ENCODE peak calls at places on chromosomes 1 and 21, in nine cellular contexts. V is A549, O is cardiac fibroblast, I is BJ, B is astrocyte of the spinal cord, M is pancreas, P is IMR-90, D is upper lobe of left lung, Z is Panc1. Q is an unnamed sample.

GRCh38 chr1:62912028-62912638 is 128.2 kb downstream of the ATG4C start:
- DNase-seq in Z (no peak), D (no peak), I (no peak), P (peak; percentile 26), O (peak; percentile 38), B (peak; percentile 31), M (no peak), V (peak; percentile 7), Q (peak; percentile 21)

GRCh38 chr1:201346337-201346939 is 31.0 kb downstream of the TNNT2 start:
- DNase-seq in D (no peak), V (peak; percentile 63), Z (no peak), O (peak; percentile 62), P (peak; percentile 61), M (no peak), B (peak; percentile 57), I (no peak), Q (peak; percentile 69)

GRCh38 chr1:35962952-35963351 is 32.0 kb downstream of the AGO3 start:
- DNase-seq in D (no peak), M (no peak), I (no peak), Z (no peak), O (no peak), B (no peak), V (no peak), P (no peak), Q (no peak)

GRCh38 chr1:228141871-228142615 is 2.0 kb downstream of the GUK1 start:
- DNase-seq in D (peak; percentile 64), I (no peak), O (no peak), Z (no peak), M (peak; percentile 50), P (peak; percentile 16), B (peak; percentile 24), V (no peak), Q (no peak)

GRCh38 chr1:39395357-39395831 is 96.0 kb upstream of the BMP8A start:
- DNase-seq in I (no peak), P (peak; percentile 90), B (peak; percentile 92), D (no peak), V (peak; percentile 79), M (no peak), O (peak; percentile 78), Z (no peak), Q (no peak)

GRCh38 chr1:1777950-1778826 is at the start of gene NADK:
- DNase-seq in V (peak; percentile 45), B (no peak), D (peak; percentile 96), M (peak; percentile 80), Z (no peak), I (no peak), P (peak; percentile 35), O (peak; percentile 63), Q (peak; percentile 81)

GRCh38 chr1:89952021-89952995 is 42.6 kb upstream of the ZNF326 start:
- DNase-seq in P (peak; percentile 90), D (no peak), Z (no peak), I (peak; percentile 82), B (peak; percentile 80), M (no peak), V (peak; percentile 46), O (peak; percentile 48), Q (no peak)

GRCh38 chr1:204149635-204150565 is 1.9 kb downstream of the ETNK2 start:
- DNase-seq in D (no peak), Z (no peak), B (no peak), V (no peak), M (no peak), O (no peak), I (no peak), P (no peak), Q (no peak)

GRCh38 chr1:89822999-89823628 is 2.3 kb downstream of the LRRC8D start:
- DNase-seq in M (no peak), B (no peak), D (no peak), O (peak; percentile 74), I (no peak), V (peak; percentile 29), Z (no peak), P (peak; percentile 63), Q (no peak)

GRCh38 chr1:3456449-3456963 is 2.0 kb downstream of the ARHGEF16 start:
- DNase-seq in P (no peak), V (no peak), M (peak; percentile 23), D (no peak), I (no peak), B (no peak), O (no peak), Z (no peak), Q (no peak)

GRCh38 chr1:3894626-3895278 is 5.3 kb downstream of the C1orf174 start:
- DNase-seq in P (no peak), I (no peak), B (no peak), Z (no peak), V (no peak), O (no peak), M (no peak), D (peak; percentile 58), Q (no peak)

GRCh38 chr1:227728059-227728891 is 6.8 kb downstream of the JMJD4 start:
- DNase-seq in P (peak; percentile 43), O (peak; percentile 67), D (peak; percentile 92), M (peak; percentile 94), V (peak; percentile 75), I (no peak), B (peak; percentile 56), Z (no peak), Q (peak; percentile 58)

GRCh38 chr1:187911820-187912219 is 1083.1 kb downstream of the PLA2G4A start:
- DNase-seq in V (no peak), P (no peak), B (no peak), Z (no peak), O (no peak), I (no peak), M (no peak), D (no peak), Q (no peak)

GRCh38 chr21:32410916-32411315 is 1.6 kb upstream of the EVA1C start:
- DNase-seq in V (no peak), P (no peak), D (no peak), Z (no peak), O (no peak), I (no peak), B (no peak), M (no peak), Q (no peak)

DNA sequence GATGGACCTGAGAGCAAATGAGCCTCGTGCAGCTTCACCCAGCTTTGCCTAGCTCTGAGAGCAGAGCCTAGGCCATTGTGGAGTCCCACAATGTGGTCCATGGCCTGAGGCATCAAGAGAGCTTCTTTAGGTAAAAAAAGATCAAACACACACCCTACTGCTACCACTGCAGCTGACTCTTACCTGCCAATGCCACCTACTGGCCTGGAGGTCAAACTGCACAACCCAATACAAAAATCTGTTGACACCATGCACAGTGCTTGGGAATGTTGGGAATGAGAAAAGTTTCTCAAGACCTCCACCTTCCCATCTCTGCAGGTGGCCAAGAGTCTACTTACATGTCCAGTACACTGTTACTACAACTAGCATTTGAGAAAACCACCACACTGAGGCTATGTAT is 60.6 kb downstream of the UCHL5 start:
- DNase-seq in O (no peak), V (peak; percentile 15), M (no peak), Z (no peak), B (no peak), P (no peak), D (no peak), I (no peak), Q (no peak)
- TF ChIP-seq CTCF in O (peak; percentile 32), V (no peak), M (no peak), Z (peak; percentile 60), B (peak; percentile 24), P (peak; percentile 5), D (peak; percentile 6), I (peak; percentile 13), Q (peak; percentile 52)

GRCh38 chr21:27759820-27760219 is 792.9 kb upstream of the ADAMTS5 start:
- DNase-seq in O (no peak), V (no peak), D (no peak), B (no peak), M (no peak), P (no peak), Z (no peak), I (no peak), Q (no peak)
- TF ChIP-seq CTCF in O (peak; percentile 29), V (no peak), D (no peak), B (no peak), M (no peak), P (no peak), Z (no peak), I (no peak), Q (no peak)

DNA sequence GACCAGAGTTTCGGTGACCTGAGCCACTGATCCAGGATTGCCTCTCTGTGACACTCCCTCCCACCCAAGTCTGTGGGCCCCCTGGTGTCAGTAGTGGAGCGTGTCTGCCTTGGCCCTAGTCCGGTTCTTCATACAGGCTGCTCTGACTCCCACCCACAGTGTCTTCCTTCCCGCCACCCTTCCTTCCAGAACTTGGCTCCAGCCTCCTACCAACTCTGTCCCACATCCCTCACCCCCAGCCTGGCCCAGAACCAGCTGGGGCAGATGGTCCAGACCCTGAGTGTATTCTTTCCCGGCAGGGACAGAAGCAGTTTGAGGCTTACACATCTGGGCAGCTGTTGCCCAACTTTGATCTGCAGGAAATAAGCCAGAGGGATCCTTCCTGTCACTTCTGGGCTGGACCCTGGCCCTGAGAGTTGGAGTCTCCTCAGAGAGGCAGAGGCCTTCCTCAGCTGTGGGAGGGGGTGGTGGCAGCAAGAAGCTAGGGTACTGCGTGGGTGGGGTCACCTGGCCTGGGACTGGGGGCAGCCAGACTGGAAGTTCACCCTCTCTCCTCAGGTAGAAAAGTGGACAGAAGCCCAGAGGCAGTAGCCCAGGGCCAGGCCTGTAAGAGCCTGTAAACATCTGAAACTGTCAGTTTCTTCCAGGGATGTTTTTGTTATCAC is 43.1 kb upstream of the EPS8L3 start:
- DNase-seq in D (no peak), M (no peak), I (no peak), V (no peak), B (no peak), Z (no peak), O (peak; percentile 33), P (no peak), Q (no peak)
- TF ChIP-seq CTCF in D (no peak), M (no peak), I (no peak), V (no peak), B (no peak), Z (no peak), O (no peak), P (no peak), Q (no peak)

GRCh38 chr1:162844153-162844552 is 16.8 kb downstream of the CCDC190 start:
- DNase-seq in P (no peak), I (no peak), B (no peak), V (no peak), M (no peak), O (no peak), Z (no peak), D (no peak), Q (no peak)

GRCh38 chr1:162838863-162839262 is 22.1 kb downstream of the CCDC190 start:
- DNase-seq in I (no peak), D (no peak), V (no peak), M (no peak), P (no peak), O (no peak), Z (no peak), B (no peak), Q (no peak)

GRCh38 chr1:162835157-162835899 is 25.6 kb downstream of the CCDC190 start:
- DNase-seq in P (peak; percentile 31), V (no peak), O (peak; percentile 52), B (no peak), D (no peak), I (no peak), Z (no peak), M (no peak), Q (no peak)

DNA sequence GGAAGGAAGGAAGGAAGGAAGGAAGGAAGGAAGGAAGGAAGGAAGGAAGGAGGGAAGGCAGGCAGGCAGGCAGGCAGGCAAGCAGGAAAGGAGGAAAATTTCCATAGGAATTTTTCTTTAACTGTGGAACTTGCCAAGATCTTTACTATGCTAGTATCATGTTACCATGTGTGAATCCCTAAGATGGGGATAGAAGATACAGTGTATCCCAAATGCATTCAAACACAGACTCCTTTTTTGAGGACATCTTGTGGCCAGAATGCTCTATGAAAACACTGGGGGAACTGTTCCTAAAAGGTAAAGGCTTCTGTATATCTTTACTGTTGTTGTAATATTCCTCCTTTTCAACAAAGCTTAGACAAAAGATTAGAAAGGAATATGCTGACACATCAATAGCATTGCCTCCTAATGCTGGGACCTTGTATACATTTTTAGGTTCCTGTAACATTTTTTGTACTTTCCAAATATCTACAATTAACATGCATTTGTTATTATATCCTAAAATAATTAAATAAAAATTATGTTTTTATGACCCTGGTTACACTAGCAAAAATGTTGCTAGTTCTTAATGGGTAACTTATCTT is 20.6 kb downstream of the CCDC190 start:
- DNase-seq in Z (no peak), O (no peak), P (peak; percentile 32), D (no peak), I (no peak), M (no peak), B (no peak), V (no peak), Q (no peak)
- TF ChIP-seq CTCF in Z (no peak), O (no peak), P (no peak), D (no peak), I (no peak), M (no peak), B (peak; percentile 18), V (no peak), Q (no peak)

Q was measured in endothelial cell.